ENCODE peak calls at places on chromosomes 16 and 17, in five cellular contexts. L is HCT116, U is H1, S is K562, X is SK-N-SH. K is an unnamed sample.

GRCh38 chr16:70735141-70735979 is 49.5 kb upstream of the MTSS2 start:
- DNase-seq in U (no peak), L (no peak), X (no peak), S (no peak), K (no peak)

GRCh38 chr16:70750893-70751467 is 50.0 kb downstream of the VAC14 start:
- DNase-seq in X (no peak), U (no peak), S (no peak), L (no peak), K (no peak)

GRCh38 chr17:73354423-73355284 is 42.9 kb upstream of the CDC42EP4 start:
- DNase-seq in X (no peak), L (no peak), U (no peak), S (no peak), K (no peak)

GRCh38 chr17:83183150-83183820 is 103.9 kb downstream of the METRNL start:
- DNase-seq in L (no peak), U (peak), X (no peak), S (no peak), K (no peak)

GRCh38 chr17:29929006-29929543 is 953 bp downstream of the SSH2 start:
- DNase-seq in X (peak), L (no peak), S (no peak), U (peak), K (peak)

GRCh38 chr17:74827800-74828199 is 31.9 kb downstream of the GRIN2C start:
- DNase-seq in U (no peak), L (no peak), S (no peak), X (no peak), K (no peak)

GRCh38 chr16:67514382-67514828 is 14.2 kb upstream of the RIPOR1 start:
- DNase-seq in S (peak), X (peak), U (peak), L (peak), K (peak)

GRCh38 chr17:34412534-34412933 is 49.5 kb upstream of the CCL1 start:
- DNase-seq in U (no peak), L (no peak), X (no peak), S (no peak), K (no peak)

GRCh38 chr17:20613905-20614304 is 34.4 kb downstream of the CDRT15L2 start:
- DNase-seq in X (no peak), U (no peak), L (no peak), S (no peak), K (no peak)

GRCh38 chr17:65660947-65661346 is 99.5 kb upstream of the AXIN2 start:
- DNase-seq in S (peak), L (no peak), U (no peak), X (no peak), K (no peak)

GRCh38 chr17:19660219-19660870 is 11.8 kb downstream of the ALDH3A2 start:
- DNase-seq in L (no peak), X (no peak), S (no peak), U (no peak), K (peak)

GRCh38 chr16:87244646-87245197 is 72.5 kb downstream of the C16orf95 start:
- DNase-seq in L (no peak), X (no peak), U (no peak), S (no peak), K (no peak)

GRCh38 chr17:2545393-2545792 is 33.7 kb upstream of the METTL16 start:
- DNase-seq in S (no peak), U (no peak), X (no peak), L (no peak), K (no peak)

GRCh38 chr16:27529962-27530361 is 19.8 kb downstream of the GTF3C1 start:
- DNase-seq in L (no peak), S (no peak), U (no peak), X (no peak), K (no peak)

GRCh38 chr17:27535178-27535928 is 79.1 kb downstream of the KSR1 start:
- DNase-seq in U (no peak), S (no peak), X (no peak), L (no peak), K (no peak)

GRCh38 chr17:18038149-18038850 is 668 bp downstream of the ATPAF2 start:
- DNase-seq in X (no peak), S (no peak), L (no peak), U (no peak), K (no peak)

GRCh38 chr17:42065201-42065600 is 14.8 kb upstream of the C17orf113 start:
- DNase-seq in L (no peak), S (no peak), U (no peak), X (no peak), K (no peak)

GRCh38 chr16:83956336-83957289 is 3.6 kb downstream of the OSGIN1 start:
- DNase-seq in X (peak), S (peak), L (peak), U (peak), K (peak)

GRCh38 chr17:33373209-33373608 is 80.1 kb upstream of the ASIC2 start:
- DNase-seq in X (no peak), U (no peak), L (no peak), S (no peak), K (no peak)

GRCh38 chr17:82603981-82604448 is 44.2 kb downstream of the WDR45B start:
- DNase-seq in L (no peak), X (peak), U (no peak), S (peak), K (no peak)

GRCh38 chr17:80845863-80846671 is 145.6 kb upstream of the CHMP6 start:
- DNase-seq in L (no peak), X (no peak), S (no peak), U (no peak), K (no peak)

GRCh38 chr17:16443390-16444257 is 28.3 kb downstream of the TRPV2 start:
- DNase-seq in L (no peak), X (no peak), S (no peak), U (peak), K (no peak)

GRCh38 chr17:63075969-63076368 is 109.9 kb downstream of the TANC2 start:
- DNase-seq in X (no peak), L (no peak), U (no peak), S (no peak), K (no peak)

GRCh38 chr17:29046440-29046839 is 3.5 kb downstream of the PIPOX start:
- DNase-seq in L (no peak), U (no peak), X (no peak), S (no peak), K (no peak)

GRCh38 chr16:1763521-1764511 is 7.5 kb downstream of the NME3 start:
- DNase-seq in X (peak), S (peak), U (peak), L (no peak), K (no peak)
- TF ChIP-seq JUND in X (no peak), S (no peak), U (no peak), L (no peak), K (no peak)

GRCh38 chr16:57807252-57807967 is 5.1 kb upstream of the KIFC3 start:
- DNase-seq in L (no peak), S (no peak), X (no peak), U (no peak), K (no peak)
- TF ChIP-seq JUND in L (peak), S (no peak), X (no peak), U (no peak), K (no peak)

DNA sequence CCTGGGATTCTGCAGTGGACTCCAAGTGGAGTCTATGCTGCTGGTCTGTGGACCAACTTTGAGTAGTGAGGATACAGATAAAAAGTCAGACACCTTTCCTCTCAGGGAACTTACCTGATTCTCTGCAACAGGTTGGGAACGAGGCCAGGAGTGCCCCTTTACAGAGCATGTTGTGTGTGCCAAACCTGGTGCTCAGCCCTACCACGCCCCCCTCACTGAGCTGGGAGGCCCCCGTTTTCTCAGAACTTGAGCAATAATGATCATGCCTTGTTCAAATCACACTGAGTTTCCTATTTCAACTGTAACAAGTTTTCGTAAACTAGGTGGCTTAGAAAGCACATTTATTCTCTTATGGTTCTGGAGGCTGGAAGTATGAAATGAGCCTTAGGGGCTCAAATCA is 182.0 kb downstream of the COPRS start:
- DNase-seq in X (no peak), U (no peak), S (no peak), L (no peak), K (no peak)
- TF ChIP-seq JUND in X (no peak), U (no peak), S (no peak), L (no peak), K (no peak)

DNA sequence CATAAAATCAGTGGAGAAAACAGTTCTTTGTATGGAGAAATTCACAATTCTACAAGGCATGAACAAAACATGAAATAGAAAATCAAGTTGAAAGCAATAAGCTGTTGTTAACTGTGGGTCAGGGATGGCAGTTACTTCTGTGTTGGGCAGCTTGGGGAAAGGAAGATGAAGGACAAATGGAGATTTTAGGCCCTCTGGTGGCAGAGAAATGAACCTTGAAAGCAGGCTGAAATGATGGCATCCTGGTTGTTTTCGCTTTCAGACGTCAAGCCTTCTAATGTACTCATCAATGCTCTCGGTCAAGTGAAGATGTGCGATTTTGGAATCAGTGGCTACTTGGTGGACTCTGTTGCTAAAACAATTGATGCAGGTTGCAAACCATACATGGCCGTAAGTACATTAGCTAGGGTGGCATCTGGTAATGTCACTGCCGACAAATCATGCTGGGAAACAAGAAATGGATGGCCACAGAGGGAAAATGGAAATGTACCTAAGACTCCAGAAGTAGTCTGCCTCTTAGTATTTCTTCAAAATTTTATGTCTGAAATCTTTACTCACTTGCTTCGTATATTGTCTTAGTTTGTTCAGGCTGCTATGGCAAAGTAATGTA is 108.9 kb downstream of the MAP2K6 start:
- DNase-seq in X (peak), L (peak), S (peak), U (no peak), K (peak)
- TF ChIP-seq JUND in X (no peak), L (no peak), S (no peak), U (no peak), K (no peak)

GRCh38 chr17:56861899-56862298 is 27.9 kb downstream of the DGKE start:
- DNase-seq in X (no peak), S (no peak), U (no peak), L (no peak), K (no peak)

GRCh38 chr17:56866076-56866475 is 32.1 kb downstream of the DGKE start:
- DNase-seq in L (no peak), U (no peak), S (no peak), X (no peak), K (no peak)

GRCh38 chr17:56867948-56868376 is 34.0 kb downstream of the DGKE start:
- DNase-seq in S (no peak), L (no peak), U (no peak), X (no peak), K (no peak)

GRCh38 chr17:56866496-56866895 is 32.5 kb downstream of the DGKE start:
- DNase-seq in X (no peak), U (no peak), L (no peak), S (no peak), K (no peak)

GRCh38 chr17:56863974-56864373 is 30.0 kb downstream of the DGKE start:
- DNase-seq in U (no peak), X (no peak), S (no peak), L (no peak), K (no peak)
- TF ChIP-seq JUND in U (no peak), X (no peak), S (no peak), L (no peak), K (no peak)

DNA sequence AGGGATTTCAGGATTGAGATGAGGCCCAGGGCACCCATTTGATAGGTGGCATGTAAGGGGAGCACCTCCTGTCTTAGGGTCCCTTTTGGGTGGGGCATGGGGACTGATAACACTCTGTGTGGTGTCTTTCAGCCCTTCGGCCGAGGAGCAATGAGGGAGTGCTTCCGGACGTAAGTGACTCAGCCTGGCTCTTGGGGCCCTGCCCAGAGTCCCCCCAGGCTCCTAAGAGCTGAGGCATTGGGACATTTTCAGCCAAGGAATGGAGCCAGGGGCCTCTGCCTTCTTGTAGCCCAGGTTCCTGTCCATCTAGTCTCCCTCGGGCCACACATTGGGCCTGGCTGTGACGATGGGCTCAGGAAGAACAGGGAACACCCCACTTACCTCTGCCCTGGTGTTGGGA is 44.4 kb downstream of the EEF2K start:
- DNase-seq in X (no peak), U (no peak), S (peak), L (no peak), K (no peak)
- TF ChIP-seq JUND in X (no peak), U (no peak), S (no peak), L (no peak), K (no peak)

GRCh38 chr17:60359415-60359814 is 32.5 kb downstream of the USP32 start:
- DNase-seq in L (no peak), X (no peak), S (no peak), U (no peak), K (no peak)

GRCh38 chr17:60355663-60356594 is 36.0 kb downstream of the USP32 start:
- DNase-seq in U (no peak), X (no peak), S (no peak), L (no peak), K (no peak)

GRCh38 chr17:60358611-60359225 is 33.2 kb downstream of the USP32 start:
- DNase-seq in X (no peak), L (no peak), U (no peak), S (no peak), K (no peak)

GRCh38 chr17:60354223-60354622 is 37.7 kb downstream of the USP32 start:
- DNase-seq in X (no peak), L (no peak), S (no peak), U (no peak), K (no peak)

DNA sequence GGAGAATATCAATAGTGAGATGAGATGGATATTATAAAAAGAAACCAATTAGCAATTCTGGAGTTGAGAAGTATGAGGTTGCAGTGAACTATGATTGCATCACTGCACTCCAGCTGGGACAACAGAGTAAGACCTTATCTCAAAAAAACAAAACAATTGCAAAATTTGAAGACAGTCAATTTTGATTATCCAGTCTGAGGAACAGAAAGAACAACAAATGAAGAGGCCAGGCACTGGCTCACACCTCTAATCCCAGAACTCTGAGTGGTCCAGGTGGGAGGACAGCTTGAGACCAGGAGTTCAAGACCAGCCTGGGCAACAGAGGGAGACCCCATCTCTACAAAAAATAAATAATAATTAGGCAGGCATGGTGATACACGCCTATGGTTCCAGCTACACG is 35.0 kb downstream of the USP32 start:
- DNase-seq in X (no peak), L (no peak), U (no peak), S (no peak), K (no peak)
- TF ChIP-seq JUND in X (no peak), L (no peak), U (no peak), S (peak), K (no peak)

DNA sequence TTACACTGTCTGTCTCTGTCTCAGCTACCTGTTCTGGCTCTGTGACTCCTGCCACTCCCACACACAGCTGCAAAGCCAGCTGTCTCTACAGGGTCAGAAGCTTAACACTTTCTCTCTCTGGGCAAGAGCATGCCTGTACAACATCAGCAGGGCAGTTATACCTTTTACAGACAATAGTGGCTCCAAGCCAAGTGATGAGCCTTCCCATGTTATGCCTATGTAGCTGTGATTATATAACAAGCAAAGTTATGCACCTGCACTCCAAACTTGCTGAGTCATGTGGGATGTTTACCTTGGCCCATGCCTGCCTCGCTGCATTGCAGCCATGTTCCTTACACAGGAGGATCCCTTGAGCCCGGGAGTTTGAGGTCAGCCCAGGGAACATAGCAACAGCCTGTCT is 31.8 kb upstream of the APPBP2 start:
- DNase-seq in U (no peak), X (no peak), L (no peak), S (no peak), K (no peak)
- TF ChIP-seq JUND in U (no peak), X (no peak), L (no peak), S (no peak), K (no peak)

GRCh38 chr17:5128905-5129535 is 13.2 kb downstream of the USP6 start:
- DNase-seq in U (peak), X (no peak), S (no peak), L (no peak), K (no peak)
- TF ChIP-seq JUND in U (no peak), X (no peak), S (no peak), L (no peak), K (no peak)